ENCODE peak calls at places on chromosome 6, in six cellular contexts. L is activated CD8-positive, alpha-beta T cell treated with anti-CD3 and anti-CD28 coated beads for 36 hours; F is heart left ventricle; D is NCI-H774; C is naive thymus-derived CD4-positive, alpha-beta T cell; G is G401. O is an unnamed sample.

GRCh38 chr6:90294614-90294988 is 2.0 kb downstream of the BACH2 start:
- DNase-seq in L (peak; percentile 69), F (no peak), D (no peak), C (peak; percentile 68), G (peak; percentile 77), O (peak; percentile 58)

GRCh38 chr6:15484115-15484514 is 178.7 kb downstream of the DTNBP1 start:
- DNase-seq in L (no peak), F (no peak), D (no peak), C (no peak), G (peak; percentile 79), O (peak; percentile 29)

GRCh38 chr6:112562348-112563220 is 215.5 kb downstream of the RFPL4B start:
- DNase-seq in L (no peak), F (no peak), D (no peak), C (no peak), G (peak; percentile 14), O (no peak)

GRCh38 chr6:157596461-157596860 is 215.5 kb downstream of the ZDHHC14 start:
- DNase-seq in L (no peak), F (peak; percentile 13), D (no peak), C (no peak), G (no peak), O (no peak)

GRCh38 chr6:39917329-39917728 is 16.9 kb downstream of the MOCS1 start:
- DNase-seq in L (no peak), F (no peak), D (no peak), C (no peak), G (no peak), O (no peak)

GRCh38 chr6:121055572-121056163 is 278.6 kb downstream of the TBC1D32 start:
- DNase-seq in L (no peak), F (no peak), D (peak; percentile 45), C (peak; percentile 33), G (peak; percentile 44), O (no peak)

GRCh38 chr6:3788408-3789017 is 37.0 kb upstream of the PXDC1 start:
- DNase-seq in L (no peak), F (no peak), D (no peak), C (no peak), G (no peak), O (no peak)

GRCh38 chr6:151154418-151154817 is 85.3 kb upstream of the AKAP12 start:
- DNase-seq in L (no peak), F (no peak), D (no peak), C (no peak), G (no peak), O (no peak)

GRCh38 chr6:169164451-169164850 is 89.2 kb downstream of the THBS2 start:
- DNase-seq in L (no peak), F (no peak), D (no peak), C (no peak), G (no peak), O (no peak)

GRCh38 chr6:159595173-159595572 is 97.9 kb downstream of the SOD2 start:
- DNase-seq in L (no peak), F (no peak), D (no peak), C (no peak), G (peak; percentile 53), O (no peak)